ENCODE peak calls at places on chromosomes 1 and 21, in eight cellular contexts. T, Y, U, K, D, G, W and N are unnamed samples.

GRCh38 chr21:14687277-14687642 is 141.1 kb upstream of the SAMSN1 start:
- DNase-seq in T (no peak), Y (no peak), U (no peak), K (peak; percentile 44), D (no peak), G (no peak), W (no peak), N (peak; percentile 23)

GRCh38 chr1:57911427-57911826 is 487.6 kb upstream of the DAB1 start:
- DNase-seq in T (no peak), Y (no peak), U (no peak), K (no peak), D (no peak), G (no peak), W (no peak), N (no peak)

GRCh38 chr1:198922638-198923430 is 284.0 kb downstream of the PTPRC start:
- DNase-seq in T (no peak), Y (no peak), U (no peak), K (no peak), D (no peak), G (no peak), W (no peak), N (no peak)

GRCh38 chr1:63968663-63969460 is 195.0 kb downstream of the ROR1 start:
- DNase-seq in T (no peak), Y (peak; percentile 54), U (peak; percentile 44), K (no peak), D (peak; percentile 27), G (no peak), W (no peak), N (peak; percentile 41)

GRCh38 chr1:201546093-201546492 is 7.2 kb downstream of the NAV1 start:
- DNase-seq in T (no peak), Y (no peak), U (no peak), K (peak; percentile 21), D (no peak), G (no peak), W (no peak), N (no peak)

GRCh38 chr1:54591127-54591756 is 32.1 kb downstream of the FAM151A start:
- DNase-seq in T (no peak), Y (peak; percentile 42), U (no peak), K (no peak), D (no peak), G (no peak), W (no peak), N (peak; percentile 50)

GRCh38 chr1:116663821-116664220 is 3.7 kb downstream of the IGSF3 start:
- DNase-seq in T (no peak), Y (no peak), U (no peak), K (no peak), D (no peak), G (no peak), W (no peak), N (no peak)

GRCh38 chr1:37479255-37480124 is 5.1 kb downstream of the ZC3H12A start:
- DNase-seq in T (peak; percentile 77), Y (peak; percentile 90), U (peak; percentile 98), K (peak; percentile 97), D (peak; percentile 88), G (peak; percentile 73), W (peak; percentile 95), N (peak; percentile 89)

GRCh38 chr1:5632226-5632625 is 360.0 kb downstream of the NPHP4 start:
- DNase-seq in T (no peak), Y (no peak), U (no peak), K (no peak), D (no peak), G (no peak), W (no peak), N (no peak)

GRCh38 chr1:53542551-53542950 is 83.4 kb downstream of the DMRTB1 start:
- DNase-seq in T (no peak), Y (no peak), U (no peak), K (no peak), D (no peak), G (peak; percentile 2), W (peak; percentile 13), N (no peak)

GRCh38 chr21:15592271-15592860 is 137.4 kb upstream of the USP25 start:
- DNase-seq in T (peak; percentile 49), Y (peak; percentile 45), U (no peak), K (peak; percentile 10), D (peak; percentile 79), G (no peak), W (no peak), N (peak; percentile 76)

GRCh38 chr1:201535046-201535777 is 3.7 kb upstream of the NAV1 start:
- DNase-seq in T (no peak), Y (peak; percentile 68), U (no peak), K (no peak), D (peak; percentile 62), G (no peak), W (no peak), N (peak; percentile 54)

GRCh38 chr21:36320421-36321324 is 676 bp downstream of the MORC3 start:
- DNase-seq in T (peak; percentile 68), Y (peak; percentile 73), U (peak; percentile 51), K (peak; percentile 52), D (peak; percentile 64), G (peak; percentile 76), W (peak; percentile 81), N (peak; percentile 73)

GRCh38 chr1:66933887-66934700 is 9.3 kb downstream of the MIER1 start:
- DNase-seq in T (no peak), Y (no peak), U (no peak), K (no peak), D (no peak), G (no peak), W (no peak), N (no peak)

GRCh38 chr1:182092336-182092735 is 30.8 kb upstream of the ZNF648 start:
- DNase-seq in T (no peak), Y (no peak), U (no peak), K (no peak), D (peak; percentile 34), G (no peak), W (no peak), N (peak; percentile 23)

GRCh38 chr1:228809621-228810313 is 74.5 kb downstream of the RHOU start:
- DNase-seq in T (no peak), Y (no peak), U (no peak), K (no peak), D (no peak), G (no peak), W (peak; percentile 44), N (no peak)

GRCh38 chr21:40696246-40696645 is 150.7 kb downstream of the DSCAM start:
- DNase-seq in T (no peak), Y (no peak), U (no peak), K (no peak), D (no peak), G (no peak), W (no peak), N (no peak)

GRCh38 chr1:154556422-154556821 is 2.0 kb downstream of the UBE2Q1 start:
- DNase-seq in T (no peak), Y (peak; percentile 23), U (no peak), K (no peak), D (peak; percentile 62), G (no peak), W (no peak), N (peak; percentile 30)

GRCh38 chr1:170562644-170563338 is 30.8 kb downstream of the GORAB start:
- DNase-seq in T (peak; percentile 82), Y (peak; percentile 87), U (peak; percentile 42), K (peak; percentile 8), D (peak; percentile 96), G (peak; percentile 69), W (peak; percentile 49), N (peak; percentile 93)

GRCh38 chr1:35925741-35926140 is 5.2 kb upstream of the AGO3 start:
- DNase-seq in T (no peak), Y (peak; percentile 92), U (peak; percentile 45), K (no peak), D (peak; percentile 80), G (peak; percentile 40), W (no peak), N (peak; percentile 66)
- H3K4me3 ChIP-seq in T (no peak overlapping the region), Y (no peak overlapping the region), U (no peak overlapping the region), K (no peak overlapping the region), D (no peak overlapping the region), G (no peak overlapping the region), W (no peak overlapping the region), N (no peak overlapping the region)

DNA sequence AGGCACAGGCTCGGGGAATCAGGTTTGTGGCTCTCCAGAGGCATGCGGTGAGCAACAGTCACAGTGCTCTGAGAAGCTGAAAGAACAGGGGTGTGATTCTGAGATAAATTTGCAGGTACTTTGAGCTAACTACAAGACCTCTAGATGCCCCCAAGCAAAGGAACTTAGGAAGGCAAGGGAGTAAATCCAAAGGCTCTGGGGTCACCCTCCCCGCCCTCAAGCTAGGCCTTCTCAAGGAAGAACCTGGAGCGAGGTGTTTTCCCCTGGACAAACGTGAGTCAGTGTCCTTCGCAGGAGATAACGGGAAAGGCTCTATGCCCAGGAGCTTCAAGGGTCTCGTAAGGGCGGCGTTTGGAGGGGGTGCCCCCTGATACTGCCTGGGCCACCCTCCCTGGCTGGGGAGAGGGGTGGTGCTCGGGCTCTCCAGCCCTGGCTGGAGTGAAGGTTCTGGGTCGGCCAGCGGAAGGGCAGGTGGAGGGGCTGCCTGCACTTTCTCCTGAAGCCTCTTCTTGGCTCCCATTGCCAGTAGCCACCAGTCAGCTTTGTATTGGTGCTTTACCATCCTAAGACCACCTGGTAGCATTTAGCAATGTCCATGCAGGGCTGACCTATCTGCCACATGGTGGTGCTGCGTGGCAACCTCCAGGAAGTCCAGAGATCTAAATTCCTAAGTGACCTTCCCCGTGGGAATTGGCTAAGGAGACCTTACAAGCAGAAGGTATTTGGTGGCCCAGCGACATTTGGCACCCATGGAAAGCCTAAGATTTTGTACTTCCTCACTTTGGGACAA is 44.0 kb downstream of the GPR161 start:
- DNase-seq in T (no peak), Y (no peak), U (peak; percentile 30), K (no peak), D (peak; percentile 65), G (no peak), W (no peak), N (peak; percentile 30)
- TF ChIP-seq CTCF in T (no peak), Y (peak; percentile 30), U (no peak), K (no peak), D (peak; percentile 47), G (no peak), W (peak; percentile 19), N (peak; percentile 46)

GRCh38 chr21:46287541-46287940 is 1.4 kb downstream of the YBEY start:
- DNase-seq in T (no peak), Y (no peak), U (no peak), K (no peak), D (no peak), G (no peak), W (no peak), N (no peak)
- H3K4me3 ChIP-seq in T (no peak overlapping the region), Y (no peak overlapping the region), U (no peak overlapping the region), K (no peak overlapping the region), D (peak overlapping the region; percentile 87), G (no peak overlapping the region), W (peak overlapping the region; percentile 96), N (no peak overlapping the region)

DNA sequence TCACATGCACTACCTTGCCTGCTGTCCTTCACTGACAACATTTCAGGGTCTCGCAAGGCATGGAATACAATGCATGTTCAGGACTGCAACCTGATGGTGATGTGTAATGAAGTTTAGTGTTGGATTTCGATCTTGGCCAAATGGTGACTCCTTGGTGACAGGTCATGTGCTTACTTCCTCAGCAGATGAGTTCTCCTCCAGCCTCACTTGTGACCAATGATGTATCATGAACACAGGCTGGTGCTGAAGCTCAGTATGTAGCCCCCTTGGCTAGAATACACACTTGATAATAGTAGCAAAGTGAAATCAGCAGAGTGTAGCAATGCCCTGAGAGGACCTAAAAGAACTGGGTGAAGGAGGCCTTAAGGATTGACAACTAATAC is 45.5 kb upstream of the PRDX6 start:
- DNase-seq in T (no peak), Y (peak; percentile 41), U (no peak), K (no peak), D (no peak), G (no peak), W (no peak), N (no peak)
- TF ChIP-seq CTCF in T (no peak), Y (no peak), U (no peak), K (no peak), D (no peak), G (no peak), W (no peak), N (no peak)